ENCODE peak calls at places on chromosomes 13 and 19, in nine cellular contexts. One of them, this sample, is unnamed.

GRCh38 chr19:8655340-8655709 is 24.9 kb downstream of the NFILZ start:
- DNase-seq in HFF-Myc: no peak
- DNase-seq in PC-9: no peak
- DNase-seq in WERI-Rb-1: no peak
- DNase-seq in fibroblast of lung: no peak
- DNase-seq in uterus: no peak
- DNase-seq in fibroblast of pulmonary artery: no peak
- DNase-seq in AG04450: no peak
- DNase-seq in neural progenitor cell: no peak
- DNase-seq in this sample: no peak

GRCh38 chr13:32222046-32222676 is 93.0 kb downstream of the ZAR1L start:
- DNase-seq in neural progenitor cell: no peak
- DNase-seq in fibroblast of lung: no peak
- DNase-seq in WERI-Rb-1: no peak
- DNase-seq in uterus: no peak
- DNase-seq in HFF-Myc: no peak
- DNase-seq in AG04450: no peak
- DNase-seq in PC-9: no peak
- DNase-seq in fibroblast of pulmonary artery: no peak
- DNase-seq in this sample: no peak

GRCh38 chr19:11010041-11010440 is 49.2 kb downstream of the SMARCA4 start:
- DNase-seq in WERI-Rb-1: no peak
- DNase-seq in uterus: no peak
- DNase-seq in HFF-Myc: no peak
- DNase-seq in fibroblast of pulmonary artery: no peak
- DNase-seq in PC-9: no peak
- DNase-seq in fibroblast of lung: no peak
- DNase-seq in neural progenitor cell: no peak
- DNase-seq in AG04450: no peak
- DNase-seq in this sample: no peak

GRCh38 chr19:4516199-4516938 is 1.9 kb downstream of the PLIN4 start:
- DNase-seq in fibroblast of pulmonary artery: no peak
- DNase-seq in neural progenitor cell: no peak
- DNase-seq in HFF-Myc: no peak
- DNase-seq in AG04450: no peak
- DNase-seq in WERI-Rb-1: no peak
- DNase-seq in fibroblast of lung: no peak
- DNase-seq in PC-9: no peak
- DNase-seq in uterus: no peak
- DNase-seq in this sample: no peak

GRCh38 chr19:40362160-40362559 is 13.7 kb downstream of the PLD3 start:
- DNase-seq in uterus: no peak
- DNase-seq in fibroblast of lung: no peak
- DNase-seq in fibroblast of pulmonary artery: no peak
- DNase-seq in AG04450: no peak
- DNase-seq in WERI-Rb-1: no peak
- DNase-seq in neural progenitor cell: no peak
- DNase-seq in PC-9: no peak
- DNase-seq in HFF-Myc: no peak
- DNase-seq in this sample: no peak

GRCh38 chr19:43425567-43426392 is 11.1 kb downstream of the TEX101 start:
- DNase-seq in AG04450: no peak
- DNase-seq in uterus: no peak
- DNase-seq in fibroblast of lung: peak
- DNase-seq in HFF-Myc: no peak
- DNase-seq in WERI-Rb-1: no peak
- DNase-seq in fibroblast of pulmonary artery: peak
- DNase-seq in neural progenitor cell: peak
- DNase-seq in PC-9: peak
- DNase-seq in this sample: peak

GRCh38 chr19:39132344-39132969 is 6.9 kb downstream of the PAK4 start:
- DNase-seq in neural progenitor cell: no peak
- DNase-seq in fibroblast of pulmonary artery: no peak
- DNase-seq in uterus: no peak
- DNase-seq in WERI-Rb-1: no peak
- DNase-seq in AG04450: no peak
- DNase-seq in HFF-Myc: no peak
- DNase-seq in fibroblast of lung: no peak
- DNase-seq in PC-9: no peak
- DNase-seq in this sample: no peak

GRCh38 chr13:112643759-112644459 is 45.9 kb upstream of the ATP11A start:
- DNase-seq in neural progenitor cell: no peak
- DNase-seq in AG04450: no peak
- DNase-seq in fibroblast of lung: no peak
- DNase-seq in fibroblast of pulmonary artery: no peak
- DNase-seq in WERI-Rb-1: no peak
- DNase-seq in PC-9: no peak
- DNase-seq in HFF-Myc: no peak
- DNase-seq in uterus: peak
- DNase-seq in this sample: no peak

GRCh38 chr13:84925443-84925842 is 873.8 kb downstream of the SLITRK6 start:
- DNase-seq in WERI-Rb-1: no peak
- DNase-seq in fibroblast of pulmonary artery: no peak
- DNase-seq in uterus: no peak
- DNase-seq in fibroblast of lung: peak
- DNase-seq in PC-9: no peak
- DNase-seq in AG04450: peak
- DNase-seq in neural progenitor cell: no peak
- DNase-seq in HFF-Myc: no peak
- DNase-seq in this sample: peak

DNA sequence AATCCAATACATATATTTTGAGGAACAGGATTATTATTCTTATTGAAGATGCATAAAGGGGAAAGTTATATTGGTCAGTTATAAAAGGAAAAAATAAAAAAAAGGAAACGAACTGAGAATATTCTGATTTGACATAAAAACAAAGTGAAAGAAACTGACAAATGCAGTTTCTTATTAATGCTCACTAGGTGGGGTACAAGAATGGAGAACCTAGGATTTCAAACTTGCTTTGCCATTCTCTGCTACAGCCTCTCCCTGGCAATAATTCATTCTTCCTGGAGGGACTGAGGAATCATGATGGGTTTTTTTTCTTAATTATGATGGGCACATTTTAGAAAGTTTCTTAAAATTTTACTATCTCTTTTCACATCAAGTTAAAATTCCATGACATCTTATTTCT is 154.9 kb downstream of the PCDH9 start:
- DNase-seq in HFF-Myc: peak
- DNase-seq in WERI-Rb-1: no peak
- DNase-seq in fibroblast of lung: no peak
- DNase-seq in uterus: no peak
- DNase-seq in neural progenitor cell: no peak
- DNase-seq in fibroblast of pulmonary artery: peak
- DNase-seq in AG04450: no peak
- DNase-seq in PC-9: no peak
- DNase-seq in this sample: peak
- TF ChIP-seq CTCF in HFF-Myc: peak
- TF ChIP-seq CTCF in WERI-Rb-1: no peak
- TF ChIP-seq CTCF in fibroblast of lung: peak
- TF ChIP-seq CTCF in uterus: no peak
- TF ChIP-seq CTCF in neural progenitor cell: no peak
- TF ChIP-seq CTCF in fibroblast of pulmonary artery: peak
- TF ChIP-seq CTCF in AG04450: peak
- TF ChIP-seq CTCF in PC-9: no peak
- TF ChIP-seq CTCF in this sample: peak

GRCh38 chr19:3459322-3459881 is 20.9 kb downstream of the SMIM24 start:
- DNase-seq in HFF-Myc: peak
- DNase-seq in fibroblast of pulmonary artery: peak
- DNase-seq in WERI-Rb-1: no peak
- DNase-seq in uterus: peak
- DNase-seq in fibroblast of lung: peak
- DNase-seq in neural progenitor cell: no peak
- DNase-seq in PC-9: no peak
- DNase-seq in AG04450: peak
- DNase-seq in this sample: peak
- H3K4me3 ChIP-seq in HFF-Myc: no peak
- H3K4me3 ChIP-seq in fibroblast of pulmonary artery: peak
- H3K4me3 ChIP-seq in WERI-Rb-1: no peak
- H3K4me3 ChIP-seq in uterus: peak
- H3K4me3 ChIP-seq in fibroblast of lung: no peak
- H3K4me3 ChIP-seq in neural progenitor cell: peak
- H3K4me3 ChIP-seq in PC-9: no peak
- H3K4me3 ChIP-seq in AG04450: no peak
- H3K4me3 ChIP-seq in this sample: no peak

DNA sequence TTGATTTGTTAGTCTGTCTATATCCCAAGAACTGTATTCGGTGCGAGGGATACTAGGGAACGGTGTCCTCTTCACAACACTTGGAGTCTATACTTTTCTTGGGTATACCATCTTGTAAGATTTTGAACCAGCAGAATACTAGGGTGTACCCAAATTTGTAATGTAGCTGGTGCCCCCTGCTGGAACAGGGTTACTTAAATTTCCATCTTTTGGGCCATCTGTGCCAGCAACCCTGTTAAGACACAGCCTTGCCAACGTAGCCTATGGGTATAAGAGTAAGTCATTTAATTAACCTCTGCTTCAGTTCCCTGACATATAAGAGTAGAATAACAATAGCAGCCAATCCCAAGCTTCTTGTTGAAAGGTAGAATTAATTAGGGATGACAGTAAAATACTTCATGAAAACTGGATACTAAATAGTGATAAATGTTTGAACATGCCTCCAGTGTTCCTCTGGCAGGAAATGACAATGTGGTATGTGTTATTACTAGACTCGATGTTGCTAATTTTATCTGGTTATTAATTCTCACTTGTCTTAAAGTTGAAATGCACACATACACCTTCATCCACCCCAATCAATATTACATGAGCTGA is 607.6 kb downstream of the FGF9 start:
- DNase-seq in fibroblast of pulmonary artery: no peak
- DNase-seq in PC-9: no peak
- DNase-seq in WERI-Rb-1: no peak
- DNase-seq in uterus: peak
- DNase-seq in fibroblast of lung: no peak
- DNase-seq in neural progenitor cell: peak
- DNase-seq in HFF-Myc: no peak
- DNase-seq in AG04450: peak
- DNase-seq in this sample: peak
- TF ChIP-seq CTCF in fibroblast of pulmonary artery: no peak
- TF ChIP-seq CTCF in PC-9: peak
- TF ChIP-seq CTCF in WERI-Rb-1: no peak
- TF ChIP-seq CTCF in uterus: no peak
- TF ChIP-seq CTCF in fibroblast of lung: peak
- TF ChIP-seq CTCF in neural progenitor cell: peak
- TF ChIP-seq CTCF in HFF-Myc: no peak
- TF ChIP-seq CTCF in AG04450: peak
- TF ChIP-seq CTCF in this sample: no peak

GRCh38 chr19:33375156-33375744 is 1.7 kb downstream of the CEBPG start:
- DNase-seq in WERI-Rb-1: no peak
- DNase-seq in PC-9: no peak
- DNase-seq in HFF-Myc: no peak
- DNase-seq in AG04450: no peak
- DNase-seq in uterus: no peak
- DNase-seq in fibroblast of pulmonary artery: no peak
- DNase-seq in fibroblast of lung: no peak
- DNase-seq in neural progenitor cell: no peak
- DNase-seq in this sample: no peak

GRCh38 chr19:33376423-33376822 is 2.9 kb downstream of the CEBPG start:
- DNase-seq in HFF-Myc: peak
- DNase-seq in uterus: peak
- DNase-seq in WERI-Rb-1: no peak
- DNase-seq in AG04450: no peak
- DNase-seq in neural progenitor cell: no peak
- DNase-seq in fibroblast of lung: peak
- DNase-seq in PC-9: peak
- DNase-seq in fibroblast of pulmonary artery: peak
- DNase-seq in this sample: peak

GRCh38 chr19:33374406-33374703 is 846 bp downstream of the CEBPG start:
- DNase-seq in WERI-Rb-1: peak
- DNase-seq in fibroblast of pulmonary artery: no peak
- DNase-seq in neural progenitor cell: peak
- DNase-seq in fibroblast of lung: peak
- DNase-seq in uterus: peak
- DNase-seq in PC-9: no peak
- DNase-seq in AG04450: no peak
- DNase-seq in HFF-Myc: no peak
- DNase-seq in this sample: peak

GRCh38 chr19:33376931-33377557 is 3.5 kb downstream of the CEBPG start:
- DNase-seq in WERI-Rb-1: no peak
- DNase-seq in uterus: no peak
- DNase-seq in AG04450: no peak
- DNase-seq in HFF-Myc: no peak
- DNase-seq in PC-9: peak
- DNase-seq in neural progenitor cell: no peak
- DNase-seq in fibroblast of pulmonary artery: no peak
- DNase-seq in fibroblast of lung: no peak
- DNase-seq in this sample: no peak

GRCh38 chr19:33375760-33376159 is 2.3 kb downstream of the CEBPG start:
- DNase-seq in fibroblast of lung: peak
- DNase-seq in neural progenitor cell: no peak
- DNase-seq in PC-9: no peak
- DNase-seq in HFF-Myc: no peak
- DNase-seq in uterus: peak
- DNase-seq in WERI-Rb-1: no peak
- DNase-seq in fibroblast of pulmonary artery: peak
- DNase-seq in AG04450: no peak
- DNase-seq in this sample: peak
- H3K4me3 ChIP-seq in fibroblast of lung: no peak
- H3K4me3 ChIP-seq in neural progenitor cell: no peak
- H3K4me3 ChIP-seq in PC-9: peak
- H3K4me3 ChIP-seq in HFF-Myc: no peak
- H3K4me3 ChIP-seq in uterus: no peak
- H3K4me3 ChIP-seq in WERI-Rb-1: no peak
- H3K4me3 ChIP-seq in fibroblast of pulmonary artery: no peak
- H3K4me3 ChIP-seq in AG04450: peak
- H3K4me3 ChIP-seq in this sample: no peak

GRCh38 chr13:97072297-97072696 is 78.0 kb upstream of the OXGR1 start:
- DNase-seq in PC-9: no peak
- DNase-seq in neural progenitor cell: no peak
- DNase-seq in WERI-Rb-1: no peak
- DNase-seq in HFF-Myc: no peak
- DNase-seq in uterus: no peak
- DNase-seq in AG04450: no peak
- DNase-seq in fibroblast of pulmonary artery: no peak
- DNase-seq in fibroblast of lung: no peak
- DNase-seq in this sample: no peak

GRCh38 chr13:97068146-97068545 is 73.9 kb upstream of the OXGR1 start:
- DNase-seq in HFF-Myc: no peak
- DNase-seq in fibroblast of lung: no peak
- DNase-seq in WERI-Rb-1: no peak
- DNase-seq in neural progenitor cell: no peak
- DNase-seq in fibroblast of pulmonary artery: no peak
- DNase-seq in PC-9: no peak
- DNase-seq in AG04450: no peak
- DNase-seq in uterus: no peak
- DNase-seq in this sample: peak

GRCh38 chr13:97068964-97069815 is 74.9 kb upstream of the OXGR1 start:
- DNase-seq in WERI-Rb-1: no peak
- DNase-seq in fibroblast of lung: no peak
- DNase-seq in AG04450: no peak
- DNase-seq in HFF-Myc: no peak
- DNase-seq in uterus: no peak
- DNase-seq in PC-9: no peak
- DNase-seq in neural progenitor cell: no peak
- DNase-seq in fibroblast of pulmonary artery: no peak
- DNase-seq in this sample: peak

GRCh38 chr13:97067342-97067895 is 73.1 kb upstream of the OXGR1 start:
- DNase-seq in PC-9: no peak
- DNase-seq in neural progenitor cell: no peak
- DNase-seq in fibroblast of lung: peak
- DNase-seq in WERI-Rb-1: no peak
- DNase-seq in HFF-Myc: no peak
- DNase-seq in AG04450: no peak
- DNase-seq in fibroblast of pulmonary artery: peak
- DNase-seq in uterus: no peak
- DNase-seq in this sample: peak
- TF ChIP-seq CTCF in PC-9: no peak
- TF ChIP-seq CTCF in neural progenitor cell: peak
- TF ChIP-seq CTCF in fibroblast of lung: peak
- TF ChIP-seq CTCF in WERI-Rb-1: peak
- TF ChIP-seq CTCF in HFF-Myc: no peak
- TF ChIP-seq CTCF in AG04450: peak
- TF ChIP-seq CTCF in fibroblast of pulmonary artery: peak
- TF ChIP-seq CTCF in uterus: no peak
- TF ChIP-seq CTCF in this sample: peak

This sample was measured in choroid plexus epithelial cell.